ENCODE peak calls at places on chromosome 3, in eight cellular contexts. G, D, L, J, I, V, F and O are unnamed samples.

GRCh38 chr3:23992051-23992628 is 47.1 kb downstream of the NR1D2 start:
- DNase-seq in J (no peak), D (no peak), F (no peak), L (peak), G (no peak), I (no peak), V (no peak), O (no peak)

GRCh38 chr3:48039487-48040190 is 23.4 kb upstream of the MAP4 start:
- DNase-seq in V (no peak), J (no peak), F (no peak), D (no peak), L (peak), G (no peak), I (no peak), O (no peak)

GRCh38 chr3:110457508-110457907 is 614.1 kb upstream of the NECTIN3 start:
- DNase-seq in V (no peak), D (no peak), I (no peak), L (no peak), F (no peak), G (no peak), J (no peak), O (no peak)

GRCh38 chr3:136070334-136070733 is 104.8 kb downstream of the PPP2R3A start:
- DNase-seq in G (no peak), V (no peak), F (no peak), I (no peak), L (peak), D (no peak), J (no peak), O (no peak)

GRCh38 chr3:123258359-123258758 is 56.6 kb downstream of the SEC22A start:
- DNase-seq in J (no peak), I (no peak), G (no peak), F (no peak), V (no peak), D (no peak), L (no peak), O (no peak)

GRCh38 chr3:61530355-61530754 is 31.0 kb upstream of the PTPRG start:
- DNase-seq in D (peak), I (no peak), G (no peak), F (no peak), L (peak), V (no peak), J (peak), O (no peak)

GRCh38 chr3:110526732-110527727 is 544.6 kb upstream of the NECTIN3 start:
- DNase-seq in L (peak), J (no peak), F (no peak), I (no peak), G (no peak), D (no peak), V (no peak), O (no peak)

GRCh38 chr3:23889401-23889800 is 27.4 kb downstream of the NKIRAS1 start:
- DNase-seq in D (no peak), I (no peak), J (no peak), V (no peak), F (no peak), L (no peak), G (no peak), O (no peak)

GRCh38 chr3:185932213-185932612 is 5.6 kb downstream of the TRA2B start:
- DNase-seq in G (no peak), V (no peak), D (no peak), L (no peak), J (no peak), I (no peak), F (no peak), O (no peak)

GRCh38 chr3:141240290-141241247 is 8.9 kb downstream of the PXYLP1 start:
- DNase-seq in F (peak), L (peak), D (no peak), G (no peak), J (no peak), V (no peak), I (no peak), O (no peak)

GRCh38 chr3:23959147-23959900 is 14.2 kb downstream of the NR1D2 start:
- DNase-seq in G (no peak), V (no peak), L (peak), J (no peak), F (no peak), D (no peak), I (no peak), O (no peak)

GRCh38 chr3:61819861-61820260 is 258.5 kb downstream of the PTPRG start:
- DNase-seq in F (no peak), L (peak), D (no peak), J (no peak), I (no peak), G (no peak), V (no peak), O (no peak)

GRCh38 chr3:193016437-193016887 is 98.8 kb upstream of the MB21D2 start:
- DNase-seq in J (peak), V (no peak), I (no peak), D (peak), L (no peak), G (peak), F (no peak), O (no peak)

GRCh38 chr3:142028174-142028833 is 121.0 kb downstream of the TFDP2 start:
- DNase-seq in J (no peak), V (peak), F (no peak), I (no peak), G (no peak), L (peak), D (peak), O (no peak)

GRCh38 chr3:61564405-61565059 is 3.2 kb downstream of the PTPRG start:
- DNase-seq in D (peak), F (peak), G (peak), V (peak), L (peak), I (no peak), J (peak), O (peak)

GRCh38 chr3:56988874-56989433 is 71.5 kb upstream of the SPATA12 start:
- DNase-seq in I (peak), J (peak), F (peak), G (peak), L (peak), D (peak), V (peak), O (peak)

GRCh38 chr3:5009506-5010100 is 30.4 kb downstream of the BHLHE40 start:
- DNase-seq in V (no peak), G (no peak), J (no peak), F (no peak), L (no peak), D (no peak), I (no peak), O (no peak)

GRCh38 chr3:5011555-5012256 is 32.5 kb downstream of the BHLHE40 start:
- DNase-seq in G (no peak), F (no peak), V (no peak), J (no peak), D (no peak), L (no peak), I (peak), O (no peak)

GRCh38 chr3:5012398-5012797 is 33.2 kb downstream of the BHLHE40 start:
- DNase-seq in I (no peak), F (no peak), J (no peak), D (no peak), V (no peak), L (no peak), G (no peak), O (no peak)

GRCh38 chr3:5010140-5010539 is 30.9 kb downstream of the BHLHE40 start:
- DNase-seq in L (no peak), F (no peak), V (no peak), G (no peak), I (no peak), D (no peak), J (no peak), O (no peak)

GRCh38 chr3:5010706-5011554 is 31.7 kb downstream of the BHLHE40 start:
- DNase-seq in I (no peak), V (peak), D (no peak), J (no peak), L (peak), F (no peak), G (no peak), O (no peak)
- TF ChIP-seq CTCF in I (no peak), V (no peak), D (no peak), J (no peak), L (no peak), F (no peak), G (no peak), O (no peak)

GRCh38 chr3:100600181-100601042 is 9.0 kb upstream of the ADGRG7 start:
- DNase-seq in D (no peak), J (no peak), F (no peak), I (no peak), L (no peak), G (no peak), V (no peak), O (no peak)

GRCh38 chr3:100602506-100603444 is 6.6 kb upstream of the ADGRG7 start:
- DNase-seq in I (no peak), G (no peak), D (no peak), V (no peak), L (peak), F (no peak), J (peak), O (no peak)

GRCh38 chr3:100606894-100607512 is 2.4 kb upstream of the ADGRG7 start:
- DNase-seq in D (no peak), F (no peak), G (no peak), L (no peak), I (no peak), J (no peak), V (no peak), O (no peak)

GRCh38 chr3:100605358-100605757 is 4.0 kb upstream of the ADGRG7 start:
- DNase-seq in G (no peak), V (no peak), I (no peak), J (peak), F (no peak), D (no peak), L (no peak), O (no peak)

DNA sequence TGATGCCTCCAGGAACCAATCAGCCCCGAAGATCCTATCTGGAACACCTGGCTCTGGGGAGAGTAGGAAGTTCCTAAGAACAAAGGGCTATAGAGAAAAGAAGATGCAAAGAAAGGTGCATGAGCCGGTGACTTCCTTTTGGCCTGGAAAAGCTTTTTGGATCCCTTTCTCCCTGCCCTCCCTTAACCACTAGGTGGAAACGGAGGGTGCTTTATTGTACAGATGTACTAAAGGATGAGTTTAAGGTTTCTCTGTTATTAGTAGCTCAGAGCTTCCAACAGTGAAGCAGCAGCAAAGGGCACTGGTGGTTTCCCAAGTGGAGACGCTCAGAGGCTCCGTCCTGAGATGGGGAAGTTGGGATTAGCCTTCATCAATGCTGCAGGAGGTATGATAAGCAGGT is 6.0 kb upstream of the ADGRG7 start:
- DNase-seq in G (no peak), J (peak), L (peak), F (no peak), I (no peak), D (no peak), V (no peak), O (no peak)
- TF ChIP-seq CTCF in G (no peak), J (peak), L (peak), F (peak), I (no peak), D (peak), V (no peak), O (no peak)

DNA sequence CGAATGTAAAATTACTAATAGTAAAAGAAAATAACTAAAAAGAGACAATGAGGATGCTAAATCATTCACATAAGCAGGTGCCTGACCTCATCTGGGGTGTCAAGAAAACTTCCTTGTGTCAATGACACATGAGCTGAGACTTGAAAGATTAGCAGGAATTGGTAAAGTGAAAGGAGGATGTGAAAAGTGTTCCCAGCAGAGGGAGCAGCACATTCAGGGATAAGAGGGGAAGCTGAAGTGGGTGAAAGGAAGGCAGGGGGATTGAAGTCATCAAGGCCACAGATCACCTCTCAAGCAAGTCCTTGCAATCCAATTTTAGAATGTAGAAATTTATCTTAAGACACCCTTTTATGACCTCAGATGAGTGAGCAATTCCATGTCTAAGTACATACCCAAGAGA is 60.2 kb upstream of the ACP3 start:
- DNase-seq in G (no peak), F (no peak), V (peak), D (peak), L (peak), J (peak), I (no peak), O (no peak)
- TF ChIP-seq CTCF in G (peak), F (peak), V (peak), D (no peak), L (peak), J (peak), I (no peak), O (no peak)

DNA sequence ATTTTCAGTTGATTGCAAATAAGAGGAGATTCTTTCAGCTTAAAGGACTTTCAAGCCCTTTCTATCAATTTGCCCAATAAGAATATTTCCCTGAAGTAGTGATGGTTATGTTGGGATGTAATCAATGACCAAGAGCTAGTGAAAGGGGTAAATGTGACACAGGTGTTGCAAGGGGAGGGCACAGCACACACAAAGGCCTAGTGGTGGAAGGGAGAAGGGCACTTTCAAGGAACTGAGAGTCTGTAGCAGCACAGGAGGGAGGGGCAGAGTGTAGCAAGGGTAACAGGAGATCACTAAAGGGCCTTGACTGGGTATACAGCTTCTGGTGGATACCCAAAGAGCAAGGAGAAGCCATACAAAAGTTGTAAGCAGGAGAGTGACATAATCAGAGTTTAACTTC is 217.8 kb upstream of the ARHGEF26 start:
- DNase-seq in D (no peak), L (no peak), I (no peak), F (no peak), G (no peak), J (peak), V (no peak), O (no peak)
- TF ChIP-seq CTCF in D (no peak), L (no peak), I (no peak), F (no peak), G (no peak), J (peak), V (no peak), O (peak)

DNA sequence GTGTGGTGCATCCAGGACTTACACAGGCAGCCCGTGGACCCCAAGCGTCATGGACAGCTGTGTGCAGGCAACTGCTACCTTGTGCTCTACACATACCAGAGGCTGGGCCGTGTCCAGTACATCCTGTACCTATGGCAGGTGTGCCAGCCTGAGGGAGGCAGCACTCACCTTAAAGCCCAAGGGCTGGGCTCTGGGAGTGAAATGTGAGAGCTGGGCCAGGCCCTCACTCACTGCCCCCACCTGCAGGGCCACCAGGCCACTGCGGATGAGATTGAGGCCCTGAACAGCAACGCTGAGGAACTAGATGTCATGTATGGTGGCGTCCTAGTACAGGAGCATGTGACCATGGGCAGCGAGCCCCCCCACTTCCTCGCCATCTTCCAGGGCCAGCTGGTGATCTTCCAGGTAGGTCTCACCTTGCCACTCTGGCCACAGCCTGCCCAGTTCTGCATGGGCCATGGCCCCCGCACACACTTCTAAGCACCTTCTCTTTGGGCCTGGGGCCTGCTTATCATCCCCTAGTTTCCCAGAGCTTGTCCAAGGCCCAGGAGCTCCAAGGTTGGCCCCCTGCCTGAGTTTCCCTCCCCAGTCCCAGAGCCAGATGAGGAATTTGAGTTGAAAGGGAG is 11.0 kb downstream of the VILL start:
- DNase-seq in G (peak), J (peak), F (no peak), I (no peak), L (no peak), D (peak), V (no peak), O (no peak)
- TF ChIP-seq CTCF in G (no peak), J (peak), F (peak), I (no peak), L (peak), D (no peak), V (no peak), O (no peak)

DNA sequence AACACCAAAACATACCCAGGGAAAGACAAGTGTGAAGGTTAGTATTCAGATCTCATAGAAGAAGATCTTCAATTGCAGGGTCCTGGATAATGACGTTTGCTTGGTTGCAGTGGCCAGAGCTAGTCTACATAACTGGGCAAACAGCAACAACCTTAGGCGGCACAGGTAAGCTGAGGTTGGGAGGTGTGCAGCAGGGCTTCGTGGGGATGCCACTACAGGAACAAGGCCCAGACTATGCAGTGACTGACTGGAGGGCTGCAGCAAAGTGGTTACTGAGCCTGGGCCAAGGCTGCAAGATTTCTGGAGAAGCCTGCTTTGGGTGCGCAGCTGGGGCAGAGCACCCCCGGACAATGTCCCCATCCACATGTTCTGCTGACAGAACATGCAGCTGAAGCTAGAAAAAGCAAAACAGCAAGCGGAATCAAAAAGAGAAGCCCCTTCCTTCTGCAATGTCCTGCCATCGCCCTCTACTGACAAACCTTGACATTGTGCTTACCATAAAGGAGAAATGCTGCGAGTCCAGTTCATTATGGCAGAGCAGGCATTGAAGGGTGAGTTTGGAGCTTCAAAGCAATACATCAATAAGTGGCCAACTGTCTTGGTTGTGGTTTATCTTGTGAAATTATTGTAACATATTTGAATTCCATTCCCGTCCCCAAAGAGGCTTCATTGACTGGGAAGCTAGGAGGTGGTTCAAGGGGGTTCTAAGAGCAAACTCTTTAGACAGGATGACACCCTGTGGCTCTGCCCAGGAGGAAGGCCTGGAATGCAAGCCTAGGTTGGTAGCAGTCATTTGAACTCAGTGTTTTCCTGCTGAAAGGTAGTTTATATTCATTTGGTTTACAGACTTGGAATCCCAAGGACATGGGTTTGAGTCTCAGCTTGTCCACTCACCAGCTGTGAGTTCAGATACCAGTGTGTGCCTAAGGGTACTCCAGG is 217.0 kb downstream of the PDCD6IP start:
- DNase-seq in I (no peak), G (no peak), J (peak), V (no peak), L (peak), F (no peak), D (no peak), O (no peak)
- TF ChIP-seq CTCF in I (no peak), G (no peak), J (peak), V (no peak), L (peak), F (peak), D (no peak), O (peak)